ENCODE peak calls at places on chromosomes 1 and 21, in nine cellular contexts. A is ovary, W is thyroid gland, D is adrenal gland, X is stomach, O is lower lobe of right lung, Y is fibroblast of lung, I is hepatocyte, V is SK-N-SH. R is an unnamed sample.

GRCh38 chr1:20355828-20356735 is 65.4 kb downstream of the VWA5B1 start:
- DNase-seq in A (no peak), W (no peak), D (no peak), X (no peak), O (no peak), Y (no peak), I (no peak), V (no peak), R (no peak)

GRCh38 chr1:31944205-31945089 is 6.3 kb upstream of the PTP4A2 start:
- DNase-seq in A (peak; percentile 95), W (peak; percentile 88), D (peak; percentile 63), X (peak; percentile 86), O (peak; percentile 95), Y (peak; percentile 85), I (peak; percentile 95), V (no peak), R (peak; percentile 55)

GRCh38 chr1:66239834-66240233 is 294.1 kb upstream of the SGIP1 start:
- DNase-seq in A (no peak), W (no peak), D (no peak), X (no peak), O (no peak), Y (peak; percentile 40), I (no peak), V (no peak), R (no peak)

GRCh38 chr1:229271448-229272120 is 673 bp downstream of the RAB4A start:
- DNase-seq in A (no peak), W (no peak), D (no peak), X (peak; percentile 37), O (no peak), Y (peak; percentile 24), I (peak; percentile 59), V (no peak), R (no peak)

GRCh38 chr1:64183380-64183984 is 19.9 kb upstream of the UBE2U start:
- DNase-seq in A (peak; percentile 71), W (no peak), D (no peak), X (no peak), O (no peak), Y (no peak), I (no peak), V (peak; percentile 70), R (no peak)

GRCh38 chr1:173038875-173039554 is 11.7 kb downstream of the TNFSF18 start:
- DNase-seq in A (no peak), W (no peak), D (no peak), X (no peak), O (no peak), Y (no peak), I (no peak), V (no peak), R (no peak)

GRCh38 chr1:179709841-179710329 is 33.2 kb upstream of the FAM163A start:
- DNase-seq in A (no peak), W (no peak), D (peak; percentile 28), X (no peak), O (no peak), Y (peak; percentile 23), I (no peak), V (peak; percentile 31), R (peak; percentile 16)

GRCh38 chr1:44628962-44629756 is 45.1 kb downstream of the TMEM53 start:
- DNase-seq in A (no peak), W (no peak), D (no peak), X (no peak), O (no peak), Y (peak; percentile 98), I (no peak), V (no peak), R (no peak)

GRCh38 chr1:226098870-226099832 is 36.6 kb downstream of the H3-3A start:
- DNase-seq in A (no peak), W (no peak), D (no peak), X (no peak), O (no peak), Y (no peak), I (no peak), V (no peak), R (peak; percentile 20)

GRCh38 chr1:109914587-109915240 is 4.1 kb downstream of the CSF1 start:
- DNase-seq in A (no peak), W (peak; percentile 11), D (no peak), X (no peak), O (no peak), Y (no peak), I (no peak), V (peak; percentile 77), R (no peak)

GRCh38 chr1:4529579-4530445 is 124.6 kb upstream of the AJAP1 start:
- DNase-seq in A (no peak), W (no peak), D (no peak), X (no peak), O (no peak), Y (no peak), I (no peak), V (no peak), R (no peak)

GRCh38 chr21:26743524-26743923 is 101.7 kb downstream of the ADAMTS1 start:
- DNase-seq in A (no peak), W (no peak), D (no peak), X (no peak), O (no peak), Y (no peak), I (no peak), V (peak; percentile 27), R (no peak)

GRCh38 chr1:175089319-175089718 is 21.7 kb downstream of the TNN start:
- DNase-seq in A (no peak), W (no peak), D (no peak), X (no peak), O (no peak), Y (no peak), I (no peak), V (no peak), R (no peak)

GRCh38 chr1:204578867-204579664 is 62.9 kb downstream of the MDM4 start:
- DNase-seq in A (peak; percentile 73), W (no peak), D (no peak), X (peak; percentile 31), O (no peak), Y (no peak), I (no peak), V (no peak), R (no peak)

GRCh38 chr1:150621497-150622113 is 7.8 kb downstream of the ENSA start:
- DNase-seq in A (no peak), W (peak; percentile 40), D (no peak), X (peak; percentile 60), O (no peak), Y (peak; percentile 53), I (peak; percentile 72), V (peak; percentile 47), R (peak; percentile 55)

GRCh38 chr1:116167625-116168276 is 56.6 kb downstream of the MAB21L3 start:
- DNase-seq in A (peak; percentile 53), W (peak; percentile 51), D (no peak), X (peak; percentile 27), O (no peak), Y (peak; percentile 13), I (peak; percentile 69), V (no peak), R (no peak)

GRCh38 chr1:196955926-196956325 is 12.4 kb downstream of the CFHR2 start:
- DNase-seq in A (no peak), W (no peak), D (no peak), X (no peak), O (no peak), Y (no peak), I (no peak), V (no peak), R (no peak)

GRCh38 chr1:196951711-196952394 is 8.3 kb downstream of the CFHR2 start:
- DNase-seq in A (no peak), W (no peak), D (no peak), X (no peak), O (no peak), Y (no peak), I (no peak), V (no peak), R (no peak)
- TF ChIP-seq CTCF in A (no peak), W (no peak), D (no peak), X (no peak), O (no peak), Y (no peak), I (no peak), V (no peak), R (no peak)

GRCh38 chr1:8814870-8815269 is 2.6 kb downstream of the RERE start:
- DNase-seq in A (no peak), W (no peak), D (no peak), X (no peak), O (no peak), Y (no peak), I (peak; percentile 43), V (peak; percentile 33), R (no peak)
- H3K4me3 ChIP-seq in A (no peak overlapping the region), W (no peak overlapping the region), D (no peak overlapping the region), X (no peak overlapping the region), O (no peak overlapping the region), Y (no peak overlapping the region), I (peak overlapping the region; percentile 77), V (no peak overlapping the region), R (no peak overlapping the region)

GRCh38 chr1:223802602-223803001 is 43.1 kb downstream of the TP53BP2 start:
- DNase-seq in A (no peak), W (no peak), D (no peak), X (no peak), O (no peak), Y (peak; percentile 20), I (no peak), V (no peak), R (no peak)

GRCh38 chr1:223802032-223802431 is 43.7 kb downstream of the TP53BP2 start:
- DNase-seq in A (no peak), W (no peak), D (no peak), X (no peak), O (no peak), Y (no peak), I (no peak), V (no peak), R (no peak)

GRCh38 chr1:223803211-223803610 is 42.5 kb downstream of the TP53BP2 start:
- DNase-seq in A (no peak), W (peak; percentile 30), D (no peak), X (no peak), O (no peak), Y (no peak), I (no peak), V (no peak), R (no peak)
- H3K27ac ChIP-seq in A (no peak overlapping the region), W (peak overlapping the region; percentile 4), D (no peak overlapping the region), X (no peak overlapping the region), O (no peak overlapping the region), Y (no peak overlapping the region), I (no peak overlapping the region), V (no peak overlapping the region), R (no peak overlapping the region)

DNA sequence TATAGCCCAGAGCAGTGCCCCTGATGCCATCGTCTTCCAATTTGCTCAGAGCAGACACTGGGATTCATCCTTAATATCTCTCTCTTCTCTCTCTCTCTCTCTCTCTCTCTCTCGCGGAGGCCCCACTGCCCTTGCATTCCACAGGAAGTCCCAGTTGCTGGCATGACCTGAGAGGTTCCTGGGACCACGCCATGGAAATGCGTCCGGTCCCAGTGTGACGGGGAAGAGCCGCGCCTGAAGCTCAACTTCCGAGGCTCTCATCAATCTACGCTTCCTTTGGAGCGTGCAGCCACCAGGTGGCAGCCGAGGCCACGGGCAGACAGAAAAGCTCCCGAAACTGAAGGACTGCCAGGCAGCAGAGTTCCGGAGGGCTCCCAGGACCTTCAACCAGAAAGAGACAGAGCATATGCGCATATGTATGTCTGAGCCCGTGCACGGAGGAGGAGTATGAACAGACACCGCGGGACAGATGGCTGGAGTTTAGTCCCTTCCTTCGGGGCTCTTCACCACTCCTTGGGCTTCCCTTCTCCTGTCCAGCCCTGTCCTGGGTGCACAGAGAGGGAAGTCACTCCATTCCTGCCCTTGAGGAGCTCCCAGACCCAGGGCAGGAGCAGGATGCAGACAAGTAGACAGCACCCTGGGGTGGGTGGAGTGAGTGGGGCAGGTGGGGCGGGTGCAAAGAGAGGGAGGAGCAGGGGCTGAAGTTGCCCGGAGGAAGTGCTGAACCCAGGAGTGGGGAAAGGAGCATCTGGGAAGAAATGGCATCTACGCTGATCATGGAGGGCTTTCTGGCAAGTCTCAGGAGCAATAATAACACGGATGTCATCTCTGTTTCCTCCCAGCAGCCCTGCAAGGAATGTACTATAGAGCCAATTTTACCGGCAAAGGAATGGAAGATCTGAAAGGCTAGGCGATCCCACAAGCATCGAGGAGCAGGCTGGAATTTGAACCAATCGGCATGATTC is 10.5 kb downstream of the PDZK1IP1 start:
- DNase-seq in A (peak; percentile 90), W (peak; percentile 88), D (peak; percentile 87), X (peak; percentile 90), O (peak; percentile 93), Y (peak; percentile 91), I (peak; percentile 96), V (peak; percentile 84), R (peak; percentile 91)
- TF ChIP-seq CTCF in A (peak; percentile 62), W (peak; percentile 53), D (peak; percentile 86), X (peak; percentile 80), O (peak; percentile 90), Y (peak; percentile 89), I (peak; percentile 97), V (peak; percentile 94), R (peak; percentile 86)

R was measured in pancreas.